ENCODE peak calls at places on chromosomes 4 and X, in four cellular contexts. D, T, R and L are unnamed samples.

GRCh38 chr4:165879581-165879980 is 6.5 kb downstream of the TLL1 start:
- DNase-seq in D (no peak), R (no peak), T (no peak), L (no peak)

GRCh38 chr4:177108708-177109107 is 201.0 kb upstream of the NEIL3 start:
- DNase-seq in R (no peak), T (peak), D (no peak), L (no peak)

GRCh38 chr4:184268574-184269160 is 51.0 kb upstream of the ENPP6 start:
- DNase-seq in T (no peak), D (no peak), R (no peak), L (no peak)

GRCh38 chr4:122732329-122733026 is at the start of gene BBS12:
- DNase-seq in T (peak), D (peak), R (peak), L (peak)

GRCh38 chr4:122156819-122157218 is 4.7 kb downstream of the BLTP1 start:
- DNase-seq in D (no peak), T (no peak), R (no peak), L (no peak)

GRCh38 chrX:80181079-80181478 is 166.5 kb downstream of the TBX22 start:
- DNase-seq in T (no peak), D (no peak), R (no peak), L (no peak)

GRCh38 chr4:158161561-158162354 is 11.1 kb downstream of the GASK1B start:
- DNase-seq in R (no peak), T (peak), D (no peak), L (no peak)

GRCh38 chrX:39903343-39903742 is 194.4 kb downstream of the BCOR start:
- DNase-seq in D (no peak), T (peak), R (no peak), L (no peak)

GRCh38 chrX:44432641-44433040 is 89.2 kb upstream of the EFHC2 start:
- DNase-seq in T (peak), R (no peak), D (peak), L (no peak)

GRCh38 chrX:68829594-68830485 is 1.0 kb downstream of the EFNB1 start:
- DNase-seq in D (peak), T (peak), R (no peak), L (peak)

GRCh38 chrX:98405376-98405775 is 1521.7 kb downstream of the RPA4 start:
- DNase-seq in R (no peak), T (no peak), D (no peak), L (no peak)

GRCh38 chr4:176875441-176875930 is 82.8 kb upstream of the VEGFC start:
- DNase-seq in T (no peak), R (no peak), D (no peak), L (no peak)

GRCh38 chr4:123977623-123978022 is 581.0 kb downstream of the SPRY1 start:
- DNase-seq in D (no peak), R (no peak), T (peak), L (no peak)